ENCODE peak calls at places on chromosomes 5 and 9, in five cellular contexts. One of them, this sample, is unnamed.

GRCh38 chr5:122401991-122402710 is 90.1 kb downstream of the SNCAIP start:
- DNase-seq in brain microvascular endothelial cell: no peak
- DNase-seq in PC-3: no peak
- DNase-seq in AG10803: no peak
- DNase-seq in testis: no peak
- DNase-seq in this sample: no peak

GRCh38 chr9:128005938-128006337 is 25.1 kb upstream of the EEIG1 start:
- DNase-seq in brain microvascular endothelial cell: no peak
- DNase-seq in PC-3: peak; percentile 24
- DNase-seq in AG10803: no peak
- DNase-seq in testis: peak; percentile 20
- DNase-seq in this sample: no peak

GRCh38 chr5:150349681-150350275 is 7.7 kb upstream of the TCOF1 start:
- DNase-seq in brain microvascular endothelial cell: no peak
- DNase-seq in PC-3: no peak
- DNase-seq in AG10803: no peak
- DNase-seq in testis: no peak
- DNase-seq in this sample: no peak

GRCh38 chr5:101785090-101785489 is 511.0 kb downstream of the SLCO4C1 start:
- DNase-seq in brain microvascular endothelial cell: no peak
- DNase-seq in PC-3: no peak
- DNase-seq in AG10803: no peak
- DNase-seq in testis: no peak
- DNase-seq in this sample: no peak

GRCh38 chr9:108162664-108163063 is 673.1 kb upstream of the KLF4 start:
- DNase-seq in brain microvascular endothelial cell: peak; percentile 70
- DNase-seq in PC-3: peak; percentile 42
- DNase-seq in AG10803: peak; percentile 91
- DNase-seq in testis: no peak
- DNase-seq in this sample: no peak

GRCh38 chr5:96706433-96707111 is 44.4 kb downstream of the CAST start:
- DNase-seq in brain microvascular endothelial cell: no peak
- DNase-seq in PC-3: no peak
- DNase-seq in AG10803: no peak
- DNase-seq in testis: no peak
- DNase-seq in this sample: no peak

GRCh38 chr5:6705088-6705487 is 8.1 kb upstream of the TENT4A start:
- DNase-seq in brain microvascular endothelial cell: no peak
- DNase-seq in PC-3: no peak
- DNase-seq in AG10803: no peak
- DNase-seq in testis: no peak
- DNase-seq in this sample: no peak

GRCh38 chr5:150789943-150790611 is 11.5 kb downstream of the SMIM3 start:
- DNase-seq in brain microvascular endothelial cell: peak; percentile 99
- DNase-seq in PC-3: peak; percentile 90
- DNase-seq in AG10803: peak; percentile 98
- DNase-seq in testis: peak; percentile 37
- DNase-seq in this sample: peak; percentile 11

GRCh38 chr5:34538026-34538672 is 118.0 kb upstream of the RAI14 start:
- DNase-seq in brain microvascular endothelial cell: peak; percentile 11
- DNase-seq in PC-3: peak; percentile 43
- DNase-seq in AG10803: no peak
- DNase-seq in testis: no peak
- DNase-seq in this sample: peak; percentile 38

GRCh38 chr5:152405145-152405544 is at the start of gene NMUR2:
- DNase-seq in brain microvascular endothelial cell: no peak
- DNase-seq in PC-3: no peak
- DNase-seq in AG10803: no peak
- DNase-seq in testis: peak; percentile 59
- DNase-seq in this sample: peak; percentile 78

GRCh38 chr5:132422720-132423442 is 53.4 kb downstream of the SLC22A5 start:
- DNase-seq in brain microvascular endothelial cell: peak; percentile 56
- DNase-seq in PC-3: peak; percentile 45
- DNase-seq in AG10803: peak; percentile 46
- DNase-seq in testis: peak; percentile 53
- DNase-seq in this sample: no peak

GRCh38 chr5:100595152-100595811 is 60.1 kb downstream of the FAM174A start:
- DNase-seq in brain microvascular endothelial cell: peak; percentile 97
- DNase-seq in PC-3: peak; percentile 87
- DNase-seq in AG10803: peak; percentile 91
- DNase-seq in testis: no peak
- DNase-seq in this sample: no peak

GRCh38 chr9:115808695-115809094 is 344.9 kb upstream of the PAPPA start:
- DNase-seq in brain microvascular endothelial cell: no peak
- DNase-seq in PC-3: peak; percentile 84
- DNase-seq in AG10803: no peak
- DNase-seq in testis: no peak
- DNase-seq in this sample: no peak

GRCh38 chr5:58714046-58714445 is 131.2 kb downstream of the RAB3C start:
- DNase-seq in brain microvascular endothelial cell: no peak
- DNase-seq in PC-3: no peak
- DNase-seq in AG10803: no peak
- DNase-seq in testis: no peak
- DNase-seq in this sample: no peak

GRCh38 chr9:124125590-124126047 is 114.1 kb downstream of the LHX2 start:
- DNase-seq in brain microvascular endothelial cell: no peak
- DNase-seq in PC-3: no peak
- DNase-seq in AG10803: no peak
- DNase-seq in testis: no peak
- DNase-seq in this sample: peak; percentile 31

GRCh38 chr5:113345261-113345940 is 89.4 kb downstream of the TSSK1B start:
- DNase-seq in brain microvascular endothelial cell: no peak
- DNase-seq in PC-3: peak; percentile 66
- DNase-seq in AG10803: no peak
- DNase-seq in testis: no peak
- DNase-seq in this sample: no peak

GRCh38 chr9:29212590-29213373 is 1639.5 kb upstream of the C9orf72 start:
- DNase-seq in brain microvascular endothelial cell: no peak
- DNase-seq in PC-3: peak; percentile 30
- DNase-seq in AG10803: no peak
- DNase-seq in testis: peak; percentile 57
- DNase-seq in this sample: peak; percentile 65

GRCh38 chr5:133496631-133497030 is 115.7 kb downstream of the FSTL4 start:
- DNase-seq in brain microvascular endothelial cell: no peak
- DNase-seq in PC-3: no peak
- DNase-seq in AG10803: no peak
- DNase-seq in testis: no peak
- DNase-seq in this sample: no peak

GRCh38 chr5:108430931-108431608 is 49.2 kb upstream of the FBXL17 start:
- DNase-seq in brain microvascular endothelial cell: peak; percentile 9
- DNase-seq in PC-3: peak; percentile 22
- DNase-seq in AG10803: peak; percentile 39
- DNase-seq in testis: no peak
- DNase-seq in this sample: no peak

GRCh38 chr5:150107909-150108447 is 21.6 kb upstream of the CSF1R start:
- DNase-seq in brain microvascular endothelial cell: no peak
- DNase-seq in PC-3: no peak
- DNase-seq in AG10803: peak; percentile 94
- DNase-seq in testis: no peak
- DNase-seq in this sample: no peak

GRCh38 chr9:99172129-99173091 is 49.3 kb downstream of the ALG2 start:
- DNase-seq in brain microvascular endothelial cell: no peak
- DNase-seq in PC-3: no peak
- DNase-seq in AG10803: no peak
- DNase-seq in testis: no peak
- DNase-seq in this sample: no peak

GRCh38 chr5:956941-957729 is 51.5 kb upstream of the NKD2 start:
- DNase-seq in brain microvascular endothelial cell: peak; percentile 40
- DNase-seq in PC-3: peak; percentile 77
- DNase-seq in AG10803: peak; percentile 94
- DNase-seq in testis: no peak
- DNase-seq in this sample: peak; percentile 34
- TF ChIP-seq CTCF in brain microvascular endothelial cell: peak; percentile 59
- TF ChIP-seq CTCF in PC-3: peak; percentile 58
- TF ChIP-seq CTCF in AG10803: peak; percentile 54
- TF ChIP-seq CTCF in testis: no peak
- TF ChIP-seq CTCF in this sample: peak; percentile 25

DNA sequence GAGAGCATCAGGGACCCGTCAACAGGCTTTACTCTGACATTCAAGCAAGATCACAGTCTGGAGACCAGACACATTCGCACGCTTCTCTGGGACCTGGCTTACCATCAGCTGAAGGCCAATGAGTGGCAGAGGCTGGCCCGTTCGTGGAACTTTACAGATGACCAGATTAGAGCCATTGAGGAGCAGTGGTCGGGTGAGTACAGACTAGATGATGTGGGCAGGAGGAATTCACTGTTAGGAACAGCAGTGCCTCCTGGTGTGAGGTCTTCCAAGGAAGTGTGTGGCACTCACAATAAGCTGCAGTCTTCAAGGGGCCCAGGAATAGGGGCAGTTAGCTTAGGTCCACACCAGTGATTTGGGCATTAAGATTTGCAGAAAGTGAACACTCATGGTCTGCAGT is 50.4 kb downstream of the POC5 start:
- DNase-seq in brain microvascular endothelial cell: no peak
- DNase-seq in PC-3: no peak
- DNase-seq in AG10803: no peak
- DNase-seq in testis: no peak
- DNase-seq in this sample: peak; percentile 24
- TF ChIP-seq CTCF in brain microvascular endothelial cell: peak; percentile 28
- TF ChIP-seq CTCF in PC-3: peak; percentile 15
- TF ChIP-seq CTCF in AG10803: no peak
- TF ChIP-seq CTCF in testis: no peak
- TF ChIP-seq CTCF in this sample: peak; percentile 54

GRCh38 chr5:176405656-176406435 is 10.5 kb downstream of the CLTB start:
- DNase-seq in brain microvascular endothelial cell: no peak
- DNase-seq in PC-3: no peak
- DNase-seq in AG10803: no peak
- DNase-seq in testis: no peak
- DNase-seq in this sample: peak; percentile 86
- TF ChIP-seq CTCF in brain microvascular endothelial cell: peak; percentile 30
- TF ChIP-seq CTCF in PC-3: peak; percentile 28
- TF ChIP-seq CTCF in AG10803: no peak
- TF ChIP-seq CTCF in testis: no peak
- TF ChIP-seq CTCF in this sample: peak; percentile 84

GRCh38 chr5:16931334-16932110 is 4.6 kb downstream of the MYO10 start:
- DNase-seq in brain microvascular endothelial cell: no peak
- DNase-seq in PC-3: no peak
- DNase-seq in AG10803: no peak
- DNase-seq in testis: peak; percentile 42
- DNase-seq in this sample: no peak
- TF ChIP-seq CTCF in brain microvascular endothelial cell: peak; percentile 12
- TF ChIP-seq CTCF in PC-3: no peak
- TF ChIP-seq CTCF in AG10803: no peak
- TF ChIP-seq CTCF in testis: no peak
- TF ChIP-seq CTCF in this sample: no peak

DNA sequence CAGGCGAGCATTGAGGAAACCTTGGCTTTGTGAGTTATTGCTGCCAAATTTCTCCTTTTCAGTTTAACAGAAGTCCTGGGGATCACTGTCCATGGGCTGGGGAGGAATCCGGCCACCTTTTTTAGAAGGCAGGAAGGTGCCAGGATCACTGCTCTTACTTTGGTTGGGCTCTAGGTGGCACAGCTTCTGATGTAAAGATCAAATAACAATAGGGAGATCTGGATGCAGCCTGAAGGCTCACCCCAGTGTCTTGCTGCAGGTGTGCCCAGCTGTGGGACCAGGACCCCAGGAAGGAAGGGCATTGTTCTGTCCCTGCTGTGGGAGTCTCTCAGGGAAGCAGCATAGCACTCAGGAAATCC is 69.5 kb downstream of the DAB2IP start:
- DNase-seq in brain microvascular endothelial cell: no peak
- DNase-seq in PC-3: peak; percentile 27
- DNase-seq in AG10803: no peak
- DNase-seq in testis: no peak
- DNase-seq in this sample: peak; percentile 56
- TF ChIP-seq CTCF in brain microvascular endothelial cell: peak; percentile 43
- TF ChIP-seq CTCF in PC-3: peak; percentile 33
- TF ChIP-seq CTCF in AG10803: peak; percentile 23
- TF ChIP-seq CTCF in testis: no peak
- TF ChIP-seq CTCF in this sample: peak; percentile 28

GRCh38 chr5:120103498-120103897 is 360.6 kb upstream of the PRR16 start:
- DNase-seq in brain microvascular endothelial cell: no peak
- DNase-seq in PC-3: no peak
- DNase-seq in AG10803: no peak
- DNase-seq in testis: no peak
- DNase-seq in this sample: no peak

GRCh38 chr5:120108586-120109254 is 355.4 kb upstream of the PRR16 start:
- DNase-seq in brain microvascular endothelial cell: no peak
- DNase-seq in PC-3: no peak
- DNase-seq in AG10803: peak; percentile 65
- DNase-seq in testis: no peak
- DNase-seq in this sample: no peak

GRCh38 chr5:120101771-120102170 is 362.3 kb upstream of the PRR16 start:
- DNase-seq in brain microvascular endothelial cell: no peak
- DNase-seq in PC-3: no peak
- DNase-seq in AG10803: peak; percentile 32
- DNase-seq in testis: no peak
- DNase-seq in this sample: no peak

DNA sequence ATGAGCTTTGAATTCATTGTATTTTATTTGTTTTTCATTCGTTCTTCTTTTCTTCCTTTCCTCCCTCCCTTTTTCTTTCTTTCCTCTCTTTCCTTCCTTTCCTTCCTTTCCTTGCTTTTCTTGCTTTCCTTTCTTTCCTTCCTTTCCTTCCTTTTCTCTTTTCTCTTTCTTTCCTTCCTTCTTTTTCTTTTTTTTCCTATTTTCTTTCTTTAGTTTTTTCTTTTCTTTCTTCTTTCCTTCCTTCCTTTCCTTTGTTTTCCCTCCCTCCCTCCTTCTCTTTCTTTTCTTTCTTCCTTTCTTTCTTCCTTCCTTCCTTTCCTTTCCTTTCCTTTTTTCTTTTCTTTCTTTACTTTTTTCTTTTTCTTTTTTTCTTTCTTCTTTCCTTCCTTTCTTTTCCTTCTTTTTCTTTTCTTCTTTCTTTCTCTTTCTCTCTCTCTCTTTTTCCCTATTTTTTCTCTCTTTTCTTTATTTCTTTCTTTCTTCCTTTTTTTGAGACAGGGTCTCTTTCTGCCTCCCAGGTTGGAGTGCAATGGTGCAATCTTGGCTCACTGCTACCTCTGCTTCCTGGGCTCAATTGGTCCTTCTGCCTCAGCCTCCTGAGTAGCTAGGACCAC is 357.1 kb upstream of the PRR16 start:
- DNase-seq in brain microvascular endothelial cell: no peak
- DNase-seq in PC-3: no peak
- DNase-seq in AG10803: no peak
- DNase-seq in testis: no peak
- DNase-seq in this sample: no peak
- TF ChIP-seq CTCF in brain microvascular endothelial cell: no peak
- TF ChIP-seq CTCF in PC-3: no peak
- TF ChIP-seq CTCF in AG10803: no peak
- TF ChIP-seq CTCF in testis: no peak
- TF ChIP-seq CTCF in this sample: no peak

DNA sequence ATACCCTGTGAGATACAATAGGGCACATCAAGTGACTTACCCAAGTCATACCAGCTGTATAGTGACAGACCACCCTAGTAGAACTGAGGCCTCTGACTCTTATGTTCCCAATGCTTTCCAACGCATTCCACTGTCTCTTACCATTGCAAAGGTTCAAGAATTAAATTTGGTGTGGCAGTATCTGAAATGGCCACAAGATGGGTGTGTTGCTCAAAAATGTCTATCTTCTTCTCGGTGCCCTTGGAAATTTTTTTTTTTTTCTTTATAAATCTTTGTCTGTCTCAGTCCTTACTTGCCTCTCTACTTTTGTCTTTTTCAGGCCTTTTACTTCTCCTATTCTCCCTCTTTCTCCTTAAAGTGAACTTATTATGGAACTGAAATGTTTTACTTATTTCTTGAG is 48.4 kb downstream of the GPR21 start:
- DNase-seq in brain microvascular endothelial cell: peak; percentile 31
- DNase-seq in PC-3: peak; percentile 42
- DNase-seq in AG10803: peak; percentile 62
- DNase-seq in testis: no peak
- DNase-seq in this sample: peak; percentile 84
- TF ChIP-seq CTCF in brain microvascular endothelial cell: peak; percentile 61
- TF ChIP-seq CTCF in PC-3: peak; percentile 65
- TF ChIP-seq CTCF in AG10803: peak; percentile 71
- TF ChIP-seq CTCF in testis: peak; percentile 70
- TF ChIP-seq CTCF in this sample: peak; percentile 67

GRCh38 chr5:144467795-144468194 is 297.1 kb downstream of the KCTD16 start:
- DNase-seq in brain microvascular endothelial cell: peak; percentile 28
- DNase-seq in PC-3: peak; percentile 36
- DNase-seq in AG10803: peak; percentile 32
- DNase-seq in testis: peak; percentile 34
- DNase-seq in this sample: peak; percentile 89
- TF ChIP-seq CTCF in brain microvascular endothelial cell: peak; percentile 82
- TF ChIP-seq CTCF in PC-3: peak; percentile 49
- TF ChIP-seq CTCF in AG10803: peak; percentile 71
- TF ChIP-seq CTCF in testis: peak; percentile 36
- TF ChIP-seq CTCF in this sample: peak; percentile 80